ENCODE peak calls at places on chromosome 13, in four cellular contexts. Z, U, M and Y are unnamed samples.

GRCh38 chr13:25179011-25179410 is 6.9 kb upstream of the AMER2 start:
- DNase-seq in U (no peak), M (no peak), Z (no peak), Y (no peak)

GRCh38 chr13:33229446-33230177 is 55.9 kb downstream of the STARD13 start:
- DNase-seq in M (no peak), U (no peak), Z (no peak), Y (no peak)

GRCh38 chr13:59681630-59682311 is 482.0 kb downstream of the DIAPH3 start:
- DNase-seq in M (peak), Z (no peak), U (no peak), Y (no peak)

GRCh38 chr13:113179374-113180230 is 21.2 kb downstream of the PROZ start:
- DNase-seq in U (no peak), Z (peak), M (peak), Y (no peak)

GRCh38 chr13:101514695-101515275 is 62.3 kb downstream of the ITGBL1 start:
- DNase-seq in Z (no peak), U (no peak), M (peak), Y (peak)

GRCh38 chr13:24106429-24106828 is 54.1 kb upstream of the SPATA13 start:
- DNase-seq in U (no peak), M (no peak), Z (no peak), Y (no peak)

GRCh38 chr13:75554981-75555380 is 5.4 kb downstream of the UCHL3 start:
- DNase-seq in Z (no peak), U (no peak), M (no peak), Y (no peak)

GRCh38 chr13:77898097-77898496 is 20.5 kb downstream of the EDNRB start:
- DNase-seq in Z (no peak), M (peak), U (no peak), Y (no peak)

GRCh38 chr13:38577048-38577447 is 109.8 kb upstream of the FREM2 start:
- DNase-seq in Z (no peak), M (peak), U (no peak), Y (no peak)

GRCh38 chr13:101919541-101920306 is 467.2 kb downstream of the ITGBL1 start:
- DNase-seq in M (peak), Z (no peak), U (no peak), Y (no peak)

GRCh38 chr13:58165617-58166016 is 534.1 kb downstream of the PCDH17 start:
- DNase-seq in M (no peak), Z (no peak), U (no peak), Y (no peak)

GRCh38 chr13:47066261-47066660 is 169.4 kb upstream of the HTR2A start:
- DNase-seq in Z (no peak), M (no peak), U (no peak), Y (no peak)

GRCh38 chr13:99053636-99054233 is 75.9 kb upstream of the DOCK9 start:
- DNase-seq in U (no peak), M (no peak), Z (peak), Y (no peak)

GRCh38 chr13:44013666-44014291 is 134.1 kb downstream of the LACC1 start:
- DNase-seq in M (peak), Z (no peak), U (no peak), Y (peak)

GRCh38 chr13:42892760-42893159 is 99.3 kb downstream of the EPSTI1 start:
- DNase-seq in Z (no peak), M (peak), U (no peak), Y (peak)

GRCh38 chr13:46172531-46172991 is 9.4 kb downstream of the LCP1 start:
- DNase-seq in U (no peak), M (no peak), Z (no peak), Y (no peak)

GRCh38 chr13:20553309-20553708 is 13.6 kb upstream of the IFT88 start:
- DNase-seq in U (no peak), Z (no peak), M (peak), Y (no peak)

GRCh38 chr13:73307481-73307880 is 248.7 kb downstream of the KLF5 start:
- DNase-seq in U (no peak), M (no peak), Z (no peak), Y (no peak)

DNA sequence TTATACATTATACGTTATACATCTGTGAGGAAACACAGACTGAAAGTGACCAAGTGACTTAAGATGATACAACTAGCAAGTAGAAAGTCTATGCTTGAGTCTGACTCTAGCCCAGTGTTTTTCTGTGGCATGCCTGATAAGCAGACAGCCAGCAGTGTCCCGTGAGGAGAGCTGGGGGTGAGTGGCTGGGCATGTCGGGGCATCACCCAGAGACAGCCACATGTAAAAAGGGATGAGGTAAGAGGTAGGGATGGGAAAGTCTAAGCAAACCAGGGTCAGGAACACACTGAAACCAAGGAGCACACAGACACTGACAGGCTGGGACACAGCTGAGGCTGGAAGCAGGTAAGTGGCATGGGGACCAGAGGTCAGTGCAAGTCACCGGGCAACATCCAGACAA is 333.2 kb downstream of the FOXO1 start:
- DNase-seq in M (no peak), Z (no peak), U (no peak), Y (peak)
- H3K27ac ChIP-seq in M (no peak), Z (no peak), U (peak), Y (peak)

GRCh38 chr13:51240178-51240577 is 18.0 kb downstream of the FAM124A start:
- DNase-seq in M (no peak), Z (no peak), U (no peak), Y (no peak)

GRCh38 chr13:51235756-51236564 is 13.8 kb downstream of the FAM124A start:
- DNase-seq in M (no peak), Z (peak), U (no peak), Y (no peak)

GRCh38 chr13:51235186-51235585 is 13.0 kb downstream of the FAM124A start:
- DNase-seq in M (no peak), U (no peak), Z (no peak), Y (no peak)

GRCh38 chr13:51240888-51241475 is 18.8 kb downstream of the FAM124A start:
- DNase-seq in Z (no peak), U (no peak), M (no peak), Y (no peak)

DNA sequence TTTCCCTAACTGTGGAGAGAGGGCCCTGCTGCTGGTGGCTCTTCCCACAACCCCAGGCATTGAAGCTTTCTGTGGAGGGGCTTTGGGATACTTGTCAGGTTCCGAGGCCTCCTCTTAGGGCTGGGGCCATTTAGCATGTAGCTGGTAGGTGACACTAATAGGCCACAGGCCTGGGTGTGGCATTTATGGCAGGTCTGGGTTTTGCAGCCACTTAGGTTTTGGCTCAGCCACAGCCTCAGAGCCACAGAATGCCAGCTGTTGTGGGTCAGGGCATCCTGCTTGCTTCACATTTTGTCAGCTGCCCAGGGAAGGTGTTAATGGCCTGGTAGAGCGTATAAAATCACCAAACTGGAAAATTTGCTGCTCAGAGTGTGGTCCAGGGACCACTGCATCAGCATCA is 15.7 kb downstream of the FAM124A start:
- DNase-seq in U (no peak), Z (no peak), M (no peak), Y (no peak)
- H3K27ac ChIP-seq in U (no peak), Z (no peak), M (no peak), Y (no peak)

DNA sequence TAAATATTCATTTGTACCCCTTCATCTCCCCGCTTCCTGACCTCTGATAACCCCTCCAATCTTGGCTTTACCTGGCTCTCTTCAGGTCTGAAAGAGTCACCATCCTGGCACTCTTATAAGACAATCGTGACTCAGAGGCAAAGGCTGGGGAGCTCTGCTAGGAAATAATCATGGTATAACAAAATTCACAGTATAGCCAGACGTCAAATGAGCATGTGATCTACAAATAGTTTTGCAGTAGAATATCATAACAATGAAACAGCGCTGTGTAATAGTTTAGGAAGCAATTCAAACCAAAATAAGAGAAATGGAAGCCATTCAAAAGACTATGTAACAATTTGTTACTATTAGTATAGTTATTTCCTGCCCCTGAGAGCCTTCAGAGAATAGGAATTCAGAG is 34.2 kb downstream of the RXFP2 start:
- DNase-seq in U (no peak), M (peak), Z (no peak), Y (peak)
- H3K27ac ChIP-seq in U (peak), M (peak), Z (no peak), Y (no peak)

GRCh38 chr13:96984061-96984508 is 10.2 kb downstream of the OXGR1 start:
- DNase-seq in U (no peak), M (no peak), Z (no peak), Y (peak)
- H3K27ac ChIP-seq in U (no peak), M (no peak), Z (no peak), Y (no peak)